ENCODE peak calls at places on chromosome 12, in seven cellular contexts. One of them, this sample, is unnamed.

GRCh38 chr12:104319028-104319427 is 15.5 kb downstream of the EID3 start:
- DNase-seq in breast epithelium: no peak
- DNase-seq in stimulated activated CD8-positive, alpha-beta memory T cell treated with anti-CD3 and anti-CD28 coated beads, Interleukin-15, amount 100 ng/mL, for 48 hours: no peak
- DNase-seq in NCI-H345: no peak
- DNase-seq in effector memory CD4-positive, alpha-beta T cell: no peak
- DNase-seq in HEK293T: no peak
- DNase-seq in anterior cingulate cortex: no peak
- DNase-seq in this sample: no peak

GRCh38 chr12:84562331-84562730 is 350.3 kb downstream of the SLC6A15 start:
- DNase-seq in breast epithelium: no peak
- DNase-seq in stimulated activated CD8-positive, alpha-beta memory T cell treated with anti-CD3 and anti-CD28 coated beads, Interleukin-15, amount 100 ng/mL, for 48 hours: no peak
- DNase-seq in NCI-H345: no peak
- DNase-seq in effector memory CD4-positive, alpha-beta T cell: no peak
- DNase-seq in HEK293T: no peak
- DNase-seq in anterior cingulate cortex: no peak
- DNase-seq in this sample: no peak

GRCh38 chr12:49200882-49201594 is 12.2 kb upstream of the TUBA1A start:
- DNase-seq in breast epithelium: no peak
- DNase-seq in stimulated activated CD8-positive, alpha-beta memory T cell treated with anti-CD3 and anti-CD28 coated beads, Interleukin-15, amount 100 ng/mL, for 48 hours: no peak
- DNase-seq in NCI-H345: peak
- DNase-seq in effector memory CD4-positive, alpha-beta T cell: no peak
- DNase-seq in HEK293T: no peak
- DNase-seq in anterior cingulate cortex: no peak
- DNase-seq in this sample: no peak

GRCh38 chr12:106893451-106893850 is 62.3 kb upstream of the TMEM263 start:
- DNase-seq in breast epithelium: no peak
- DNase-seq in stimulated activated CD8-positive, alpha-beta memory T cell treated with anti-CD3 and anti-CD28 coated beads, Interleukin-15, amount 100 ng/mL, for 48 hours: no peak
- DNase-seq in NCI-H345: no peak
- DNase-seq in effector memory CD4-positive, alpha-beta T cell: no peak
- DNase-seq in HEK293T: no peak
- DNase-seq in anterior cingulate cortex: no peak
- DNase-seq in this sample: no peak

GRCh38 chr12:100668939-100669536 is 95.6 kb downstream of the GAS2L3 start:
- DNase-seq in breast epithelium: peak
- DNase-seq in stimulated activated CD8-positive, alpha-beta memory T cell treated with anti-CD3 and anti-CD28 coated beads, Interleukin-15, amount 100 ng/mL, for 48 hours: peak
- DNase-seq in NCI-H345: peak
- DNase-seq in effector memory CD4-positive, alpha-beta T cell: no peak
- DNase-seq in HEK293T: peak
- DNase-seq in anterior cingulate cortex: no peak
- DNase-seq in this sample: peak

GRCh38 chr12:29728033-29728432 is 55.7 kb downstream of the TMTC1 start:
- DNase-seq in breast epithelium: no peak
- DNase-seq in stimulated activated CD8-positive, alpha-beta memory T cell treated with anti-CD3 and anti-CD28 coated beads, Interleukin-15, amount 100 ng/mL, for 48 hours: no peak
- DNase-seq in NCI-H345: no peak
- DNase-seq in effector memory CD4-positive, alpha-beta T cell: no peak
- DNase-seq in HEK293T: no peak
- DNase-seq in anterior cingulate cortex: no peak
- DNase-seq in this sample: no peak

GRCh38 chr12:104454997-104455396 is 1.8 kb upstream of the CHST11 start:
- DNase-seq in breast epithelium: no peak
- DNase-seq in stimulated activated CD8-positive, alpha-beta memory T cell treated with anti-CD3 and anti-CD28 coated beads, Interleukin-15, amount 100 ng/mL, for 48 hours: no peak
- DNase-seq in NCI-H345: no peak
- DNase-seq in effector memory CD4-positive, alpha-beta T cell: no peak
- DNase-seq in HEK293T: no peak
- DNase-seq in anterior cingulate cortex: no peak
- DNase-seq in this sample: no peak

GRCh38 chr12:53710098-53710497 is 17.2 kb downstream of the CALCOCO1 start:
- DNase-seq in breast epithelium: no peak
- DNase-seq in stimulated activated CD8-positive, alpha-beta memory T cell treated with anti-CD3 and anti-CD28 coated beads, Interleukin-15, amount 100 ng/mL, for 48 hours: no peak
- DNase-seq in NCI-H345: no peak
- DNase-seq in effector memory CD4-positive, alpha-beta T cell: no peak
- DNase-seq in HEK293T: no peak
- DNase-seq in anterior cingulate cortex: no peak
- DNase-seq in this sample: no peak

GRCh38 chr12:24534632-24535031 is 414.3 kb downstream of the BCAT1 start:
- DNase-seq in breast epithelium: no peak
- DNase-seq in stimulated activated CD8-positive, alpha-beta memory T cell treated with anti-CD3 and anti-CD28 coated beads, Interleukin-15, amount 100 ng/mL, for 48 hours: no peak
- DNase-seq in NCI-H345: no peak
- DNase-seq in effector memory CD4-positive, alpha-beta T cell: no peak
- DNase-seq in HEK293T: no peak
- DNase-seq in anterior cingulate cortex: no peak
- DNase-seq in this sample: no peak

GRCh38 chr12:104060791-104061190 is 3.5 kb upstream of the HCFC2 start:
- DNase-seq in breast epithelium: no peak
- DNase-seq in stimulated activated CD8-positive, alpha-beta memory T cell treated with anti-CD3 and anti-CD28 coated beads, Interleukin-15, amount 100 ng/mL, for 48 hours: no peak
- DNase-seq in NCI-H345: no peak
- DNase-seq in effector memory CD4-positive, alpha-beta T cell: no peak
- DNase-seq in HEK293T: no peak
- DNase-seq in anterior cingulate cortex: no peak
- DNase-seq in this sample: no peak

GRCh38 chr12:10031771-10032175 is 1.3 kb downstream of the CLEC9A start:
- DNase-seq in breast epithelium: no peak
- DNase-seq in stimulated activated CD8-positive, alpha-beta memory T cell treated with anti-CD3 and anti-CD28 coated beads, Interleukin-15, amount 100 ng/mL, for 48 hours: no peak
- DNase-seq in NCI-H345: no peak
- DNase-seq in effector memory CD4-positive, alpha-beta T cell: no peak
- DNase-seq in HEK293T: no peak
- DNase-seq in anterior cingulate cortex: no peak
- DNase-seq in this sample: no peak

GRCh38 chr12:128973883-128974681 is 120.8 kb downstream of the GLT1D1 start:
- DNase-seq in breast epithelium: no peak
- DNase-seq in stimulated activated CD8-positive, alpha-beta memory T cell treated with anti-CD3 and anti-CD28 coated beads, Interleukin-15, amount 100 ng/mL, for 48 hours: no peak
- DNase-seq in NCI-H345: no peak
- DNase-seq in effector memory CD4-positive, alpha-beta T cell: no peak
- DNase-seq in HEK293T: no peak
- DNase-seq in anterior cingulate cortex: no peak
- DNase-seq in this sample: no peak

GRCh38 chr12:1728824-1729223 is 38.0 kb downstream of the ADIPOR2 start:
- DNase-seq in breast epithelium: no peak
- DNase-seq in stimulated activated CD8-positive, alpha-beta memory T cell treated with anti-CD3 and anti-CD28 coated beads, Interleukin-15, amount 100 ng/mL, for 48 hours: no peak
- DNase-seq in NCI-H345: no peak
- DNase-seq in effector memory CD4-positive, alpha-beta T cell: no peak
- DNase-seq in HEK293T: no peak
- DNase-seq in anterior cingulate cortex: no peak
- DNase-seq in this sample: no peak

This sample was measured in stimulated activated CD4-positive, alpha-beta T cell treated with anti-CD3 and anti-CD28 coated beads, Interleukin-4, amount 100 ng/mL, for 48 hours.